ENCODE peak calls at places on chromosomes 16 and 17, in four cellular contexts. B, Z, F and O are unnamed samples.

GRCh38 chr17:80419255-80419654 is 4.3 kb downstream of the ENDOV start:
- DNase-seq in B (no peak), Z (no peak), F (no peak), O (no peak)

GRCh38 chr17:30082807-30083206 is 33.8 kb upstream of the NSRP1 start:
- DNase-seq in B (no peak), Z (no peak), F (no peak), O (no peak)

GRCh38 chr17:19727466-19728113 is 11.2 kb upstream of the SLC47A2 start:
- DNase-seq in B (peak; percentile 70), Z (peak; percentile 62), F (peak; percentile 84), O (peak; percentile 26)

GRCh38 chr17:63701477-63702222 is 1.7 kb upstream of the LIMD2 start:
- DNase-seq in B (no peak), Z (no peak), F (no peak), O (no peak)

GRCh38 chr16:89360760-89361435 is 129.5 kb downstream of the ANKRD11 start:
- DNase-seq in B (no peak), Z (no peak), F (no peak), O (no peak)

GRCh38 chr16:27232061-27232841 is 28.9 kb downstream of the KDM8 start:
- DNase-seq in B (no peak), Z (no peak), F (no peak), O (no peak)

GRCh38 chr17:19494961-19495806 is 38.5 kb upstream of the SLC47A1 start:
- DNase-seq in B (no peak), Z (no peak), F (no peak), O (no peak)

GRCh38 chr17:77253611-77254051 is 112.9 kb downstream of the SEC14L1 start:
- DNase-seq in B (no peak), Z (no peak), F (no peak), O (no peak)

GRCh38 chr16:63904182-63904581 is 1217.7 kb downstream of the CDH11 start:
- DNase-seq in B (no peak), Z (no peak), F (no peak), O (no peak)

GRCh38 chr17:4516740-4517139 is 18.1 kb downstream of the SPNS2 start:
- DNase-seq in B (no peak), Z (no peak), F (peak; percentile 76), O (no peak)

GRCh38 chr17:6914711-6915110 is 81.1 kb upstream of the ALOX12 start:
- DNase-seq in B (no peak), Z (no peak), F (peak; percentile 43), O (no peak)

GRCh38 chr16:27922433-27922832 is 141.1 kb downstream of the GSG1L start:
- DNase-seq in B (no peak), Z (no peak), F (no peak), O (no peak)

GRCh38 chr17:63434951-63435571 is 11.0 kb downstream of the CYB561 start:
- DNase-seq in B (no peak), Z (peak; percentile 78), F (peak; percentile 24), O (no peak)

GRCh38 chr16:84999200-84999599 is 12.1 kb downstream of the ZDHHC7 start:
- DNase-seq in B (no peak), Z (no peak), F (peak; percentile 49), O (no peak)

GRCh38 chr16:23013484-23013883 is 135.8 kb downstream of the USP31 start:
- DNase-seq in B (no peak), Z (no peak), F (no peak), O (peak; percentile 6)

GRCh38 chr17:82825540-82826124 is 14.2 kb downstream of the ZNF750 start:
- DNase-seq in B (no peak), Z (no peak), F (no peak), O (no peak)

GRCh38 chr16:47236716-47237115 is 93.0 kb upstream of the NETO2 start:
- DNase-seq in B (no peak), Z (no peak), F (no peak), O (no peak)

GRCh38 chr17:50289268-50289667 is 15.0 kb downstream of the TMEM92 start:
- DNase-seq in B (no peak), Z (no peak), F (peak; percentile 72), O (no peak)

GRCh38 chr16:4500283-4500682 is 24.1 kb downstream of the HMOX2 start:
- DNase-seq in B (no peak), Z (no peak), F (peak; percentile 89), O (peak; percentile 79)

GRCh38 chr16:4465977-4466779 is 8.2 kb downstream of the NMRAL1 start:
- DNase-seq in B (no peak), Z (peak; percentile 74), F (peak; percentile 35), O (no peak)

GRCh38 chr16:69762843-69763556 is 868 bp downstream of the WWP2 start:
- DNase-seq in B (no peak), Z (no peak), F (peak; percentile 49), O (peak; percentile 20)

GRCh38 chr17:48054238-48055185 is 6.4 kb downstream of the NFE2L1 start:
- DNase-seq in B (peak; percentile 57), Z (peak; percentile 82), F (peak; percentile 84), O (no peak)

GRCh38 chr16:76780556-76780955 is 410.4 kb upstream of the MON1B start:
- DNase-seq in B (no peak), Z (no peak), F (no peak), O (no peak)
- H3K4me3 ChIP-seq in B (no peak overlapping the region), Z (no peak overlapping the region), F (no peak overlapping the region), O (no peak overlapping the region)

GRCh38 chr17:75612906-75613626 is 20.2 kb upstream of the SMIM5 start:
- DNase-seq in B (no peak), Z (no peak), F (no peak), O (no peak)

GRCh38 chr17:75616521-75617122 is 16.6 kb upstream of the SMIM5 start:
- DNase-seq in B (no peak), Z (no peak), F (no peak), O (no peak)

GRCh38 chr17:75614006-75614405 is 19.2 kb upstream of the SMIM5 start:
- DNase-seq in B (no peak), Z (no peak), F (no peak), O (no peak)

GRCh38 chr17:75615301-75615700 is 17.9 kb upstream of the SMIM5 start:
- DNase-seq in B (no peak), Z (no peak), F (no peak), O (no peak)

GRCh38 chr17:75614556-75615270 is 18.5 kb upstream of the SMIM5 start:
- DNase-seq in B (no peak), Z (no peak), F (no peak), O (no peak)
- TF ChIP-seq CTCF in B (no peak), Z (no peak), F (no peak), O (no peak)

GRCh38 chr17:70207184-70207583 is 37.9 kb downstream of the KCNJ2 start:
- DNase-seq in B (no peak), Z (no peak), F (no peak), O (no peak)
- H3K4me3 ChIP-seq in B (no peak overlapping the region), Z (no peak overlapping the region), F (no peak overlapping the region), O (no peak overlapping the region)

DNA sequence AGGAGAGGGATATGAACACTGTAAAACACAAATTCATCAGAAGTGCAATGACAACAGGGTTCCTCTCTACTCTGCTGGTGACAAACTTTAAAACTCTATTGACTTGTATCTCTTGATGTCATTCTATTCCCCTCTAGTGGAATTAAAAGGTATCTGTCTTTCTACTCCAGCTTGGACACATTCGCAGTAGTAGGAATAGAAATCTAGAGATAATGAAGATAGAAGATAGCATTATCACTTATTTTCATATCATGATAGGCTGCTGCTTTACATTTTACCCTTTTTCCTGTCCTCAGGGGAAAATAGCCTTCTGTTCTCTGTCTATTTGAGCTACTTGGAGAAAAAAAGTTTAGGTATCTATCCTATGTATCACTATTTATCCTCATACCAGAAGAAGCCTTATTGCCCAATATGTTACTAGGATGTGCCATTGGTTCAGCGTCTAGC is 209.6 kb upstream of the CACNG5 start:
- DNase-seq in B (no peak), Z (no peak), F (peak; percentile 58), O (no peak)
- TF ChIP-seq CTCF in B (peak; percentile 40), Z (peak; percentile 57), F (peak; percentile 54), O (peak; percentile 31)

GRCh38 chr16:716250-716607 is 1.3 kb downstream of the METRN start:
- DNase-seq in B (no peak), Z (no peak), F (peak; percentile 60), O (peak; percentile 46)

GRCh38 chr16:714558-715447 is at the start of gene METRN:
- DNase-seq in B (no peak), Z (peak; percentile 94), F (peak; percentile 74), O (peak; percentile 73)

GRCh38 chr16:714079-714478 is 839 bp upstream of the METRN start:
- DNase-seq in B (no peak), Z (no peak), F (no peak), O (no peak)

GRCh38 chr16:716768-717325 is 1.9 kb downstream of the METRN start:
- DNase-seq in B (no peak), Z (no peak), F (no peak), O (no peak)

DNA sequence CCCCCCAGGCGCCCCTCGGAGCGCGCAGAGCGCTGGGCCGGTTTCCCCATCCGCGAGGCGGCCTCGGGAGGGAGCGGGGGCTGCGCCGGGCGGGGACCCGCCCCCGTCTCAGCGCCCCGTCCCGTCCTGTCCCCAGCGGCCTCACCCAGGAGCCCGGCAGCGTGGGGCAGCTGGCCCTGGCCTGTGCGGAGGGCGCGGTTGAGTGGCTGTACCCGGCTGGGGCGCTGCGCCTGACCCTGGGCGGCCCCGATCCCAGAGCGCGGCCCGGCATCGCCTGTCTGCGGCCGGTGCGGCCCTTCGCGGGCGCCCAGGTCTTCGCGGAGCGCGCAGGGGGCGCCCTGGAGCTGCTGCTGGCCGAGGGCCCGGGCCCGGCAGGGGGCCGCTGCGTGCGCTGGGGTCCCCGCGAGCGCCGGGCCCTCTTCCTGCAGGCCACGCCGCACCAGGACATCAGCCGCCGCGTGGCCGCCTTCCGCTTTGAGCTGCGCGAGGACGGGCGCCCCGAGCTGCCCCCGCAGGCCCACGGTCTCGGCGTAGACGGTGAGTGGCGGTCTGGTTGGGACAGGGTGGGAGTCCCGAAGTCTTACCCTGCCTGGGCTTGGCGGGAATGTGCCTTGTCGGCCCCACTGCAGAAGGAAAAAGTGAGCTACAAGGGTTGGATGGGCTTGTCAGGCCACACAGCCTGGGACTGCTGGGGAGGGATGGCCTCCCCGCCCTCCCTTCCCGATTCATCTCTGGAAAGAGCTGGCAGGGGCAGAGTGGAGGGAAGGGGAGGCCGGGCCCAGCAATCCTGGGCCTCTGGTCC is 731 bp downstream of the METRN start:
- DNase-seq in B (no peak), Z (no peak), F (no peak), O (no peak)
- H3K4me3 ChIP-seq in B (peak overlapping the region; percentile 64), Z (peak overlapping the region; percentile 78), F (peak overlapping the region; percentile 72), O (peak overlapping the region; percentile 61)